ENCODE peak calls at places on chromosomes 16 and 17, in five cellular contexts. P is EL, T is T-helper 17 cell, Y is WTC11, U is AG08396. H is an unnamed sample.

GRCh38 chr17:32936894-32937500 is 9.0 kb downstream of the TMEM98 start:
- DNase-seq in P (peak), T (peak), Y (peak), U (peak), H (peak)

GRCh38 chr16:16150117-16150877 is 73.0 kb downstream of the ABCC6 start:
- DNase-seq in P (no peak), T (no peak), Y (no peak), U (peak), H (no peak)

GRCh38 chr16:77682586-77682985 is 39.7 kb upstream of the NUDT7 start:
- DNase-seq in P (no peak), T (no peak), Y (no peak), U (no peak), H (no peak)

GRCh38 chr17:82615084-82616020 is 32.9 kb downstream of the WDR45B start:
- DNase-seq in P (no peak), T (no peak), Y (peak), U (no peak), H (no peak)

GRCh38 chr17:73343168-73343634 is 31.4 kb upstream of the CDC42EP4 start:
- DNase-seq in P (peak), T (no peak), Y (peak), U (peak), H (peak)

GRCh38 chr17:1156864-1157263 is 22.9 kb downstream of the ABR start:
- DNase-seq in P (no peak), T (no peak), Y (no peak), U (no peak), H (no peak)

GRCh38 chr16:58086381-58087208 is 42.6 kb downstream of the CFAP20 start:
- DNase-seq in P (no peak), T (no peak), Y (no peak), U (no peak), H (no peak)

GRCh38 chr16:1723450-1724147 is 17.6 kb downstream of the MAPK8IP3 start:
- DNase-seq in P (peak), T (no peak), Y (peak), U (peak), H (no peak)

GRCh38 chr17:40540448-40540847 is 24.8 kb downstream of the CCR7 start:
- DNase-seq in P (no peak), T (no peak), Y (no peak), U (no peak), H (no peak)

GRCh38 chr16:1775846-1776671 is 3.1 kb upstream of the MRPS34 start:
- DNase-seq in P (no peak), T (no peak), Y (no peak), U (no peak), H (no peak)

GRCh38 chr17:60817187-60817586 is 139.5 kb downstream of the BCAS3 start:
- DNase-seq in P (peak), T (no peak), Y (no peak), U (peak), H (no peak)

GRCh38 chr16:50717109-50717893 is 23.9 kb downstream of the NOD2 start:
- DNase-seq in P (no peak), T (no peak), Y (no peak), U (no peak), H (no peak)

GRCh38 chr16:19008245-19008644 is 24.5 kb downstream of the TMC7 start:
- DNase-seq in P (peak), T (no peak), Y (peak), U (peak), H (no peak)